ENCODE peak calls at places on chromosome 3, in six cellular contexts. O is astrocyte; F is stimulated activated CD8-positive, alpha-beta memory T cell treated with anti-CD3 and anti-CD28 coated beads, Interleukin-7, amount 100 ng/mL, for 1 hour; C is stimulated activated CD4-positive, alpha-beta T cell treated with anti-CD3 and anti-CD28 coated beads, Interleukin-1b, Interleukin-23, amount 100 ng/mL, for 1 hour; M is MCF 10A; H is AG08396. J is an unnamed sample.

GRCh38 chr3:170470063-170471006 is 51.7 kb downstream of the CLDN11 start:
- DNase-seq in O (peak; percentile 67), F (no peak), C (no peak), M (no peak), H (peak; percentile 56), J (no peak)

GRCh38 chr3:66021731-66022131 is 17.0 kb downstream of the MAGI1 start:
- DNase-seq in O (peak; percentile 41), F (no peak), C (no peak), M (peak; percentile 60), H (no peak), J (no peak)

GRCh38 chr3:100893590-100893989 is 99.6 kb downstream of the ABI3BP start:
- DNase-seq in O (no peak), F (no peak), C (no peak), M (peak; percentile 50), H (peak; percentile 34), J (no peak)

GRCh38 chr3:54670269-54671000 is 257.4 kb downstream of the LRTM1 start:
- DNase-seq in O (no peak), F (no peak), C (no peak), M (no peak), H (no peak), J (no peak)

GRCh38 chr3:188830955-188831354 is 340.8 kb upstream of the TPRG1 start:
- DNase-seq in O (no peak), F (no peak), C (no peak), M (peak; percentile 45), H (no peak), J (no peak)

GRCh38 chr3:105214575-105214974 is 152.1 kb upstream of the ALCAM start:
- DNase-seq in O (no peak), F (no peak), C (no peak), M (no peak), H (no peak), J (no peak)

GRCh38 chr3:135891121-135891520 is 74.4 kb upstream of the PPP2R3A start:
- DNase-seq in O (peak; percentile 12), F (no peak), C (no peak), M (no peak), H (no peak), J (no peak)

GRCh38 chr3:189570916-189571315 is 60.3 kb upstream of the TP63 start:
- DNase-seq in O (no peak), F (no peak), C (no peak), M (no peak), H (no peak), J (no peak)

GRCh38 chr3:178205750-178206149 is 330.5 kb upstream of the KCNMB2 start:
- DNase-seq in O (peak; percentile 58), F (no peak), C (no peak), M (no peak), H (no peak), J (no peak)

GRCh38 chr3:38614091-38614490 is 35.4 kb downstream of the SCN5A start:
- DNase-seq in O (no peak), F (no peak), C (no peak), M (no peak), H (no peak), J (no peak)

GRCh38 chr3:112653209-112653871 is 12.4 kb upstream of the CCDC80 start:
- DNase-seq in O (peak; percentile 99), F (no peak), C (no peak), M (peak; percentile 67), H (peak; percentile 78), J (no peak)

GRCh38 chr3:196431193-196432136 is 762 bp downstream of the UBXN7 start:
- DNase-seq in O (peak; percentile 61), F (no peak), C (no peak), M (peak; percentile 55), H (peak; percentile 57), J (peak; percentile 27)

GRCh38 chr3:46559030-46559704 is 6.9 kb downstream of the LRRC2 start:
- DNase-seq in O (no peak), F (no peak), C (no peak), M (no peak), H (no peak), J (no peak)

GRCh38 chr3:46386206-46386605 is 15.5 kb downstream of the CCR5 start:
- DNase-seq in O (peak; percentile 39), F (no peak), C (no peak), M (peak; percentile 93), H (peak; percentile 35), J (no peak)

GRCh38 chr3:31389939-31390338 is 142.8 kb upstream of the STT3B start:
- DNase-seq in O (no peak), F (no peak), C (no peak), M (no peak), H (no peak), J (no peak)

GRCh38 chr3:134998158-134998557 is 203.1 kb downstream of the EPHB1 start:
- DNase-seq in O (no peak), F (no peak), C (no peak), M (no peak), H (no peak), J (no peak)

GRCh38 chr3:15630646-15631350 is 29.3 kb downstream of the BTD start:
- DNase-seq in O (peak; percentile 78), F (no peak), C (no peak), M (peak; percentile 87), H (peak; percentile 28), J (no peak)

GRCh38 chr3:53818221-53819162 is 27.7 kb downstream of the CHDH start:
- DNase-seq in O (no peak), F (no peak), C (no peak), M (no peak), H (no peak), J (no peak)

GRCh38 chr3:445960-446359 is 249.4 kb downstream of the CHL1 start:
- DNase-seq in O (no peak), F (no peak), C (no peak), M (no peak), H (no peak), J (no peak)